ENCODE peak calls at places on chromosomes 3 and 15, in ten cellular contexts. N is PC-3, P is gastrocnemius medialis, M is left ventricle myocardium inferior, Z is endothelial cell of umbilical vein, W is heart right ventricle, L is DND-41, B is prostate gland, Q is cardiac muscle cell, K is heart left ventricle. G is an unnamed sample.
A peak's percentile ranks its signal among the peaks of the same experiment; 100 is the strongest.

GRCh38 chr3:115518100-115518852 is 105.0 kb upstream of the GAP43 start:
- DNase-seq in K (peak; percentile 93), P (no peak), B (no peak), M (peak; percentile 85), W (peak; percentile 87), N (peak; percentile 70), Q (peak; percentile 47), L (no peak), Z (peak; percentile 92), G (no peak)

GRCh38 chr3:169659858-169660614 is 3.5 kb downstream of the MECOM start:
- DNase-seq in M (no peak), L (no peak), N (no peak), B (no peak), Q (no peak), Z (peak; percentile 67), W (peak; percentile 16), P (no peak), K (no peak), G (no peak)

GRCh38 chr15:63198315-63198714 is 8.9 kb downstream of the RAB8B start:
- DNase-seq in B (no peak), Q (no peak), M (no peak), N (no peak), P (no peak), K (no peak), L (no peak), W (no peak), Z (no peak), G (no peak)

GRCh38 chr15:25863067-25863967 is at the start of gene ATP10A:
- DNase-seq in B (no peak), L (no peak), Q (peak; percentile 50), Z (no peak), P (no peak), W (peak; percentile 45), M (peak; percentile 53), N (peak; percentile 30), K (no peak), G (no peak)

GRCh38 chr3:175070946-175071345 is 211.8 kb downstream of the NAALADL2 start:
- DNase-seq in K (no peak), B (no peak), P (no peak), L (no peak), Q (no peak), W (no peak), Z (no peak), M (no peak), N (peak; percentile 50), G (no peak)

GRCh38 chr15:79261836-79262235 is 20.7 kb upstream of the ANKRD34C start:
- DNase-seq in Q (no peak), N (no peak), W (no peak), P (no peak), Z (no peak), B (no peak), M (no peak), L (no peak), K (no peak), G (no peak)

GRCh38 chr15:85518979-85519761 is 138.8 kb downstream of the AKAP13 start:
- DNase-seq in P (no peak), Z (no peak), Q (no peak), W (no peak), M (no peak), B (no peak), K (no peak), N (no peak), L (no peak), G (no peak)

GRCh38 chr3:112111785-112112402 is 21.2 kb downstream of the GCSAM start:
- DNase-seq in L (peak; percentile 56), M (no peak), Z (peak; percentile 59), N (peak; percentile 89), K (no peak), Q (peak; percentile 80), P (no peak), B (peak; percentile 66), W (peak; percentile 54), G (peak; percentile 18)

GRCh38 chr3:182258538-182259177 is 534.6 kb upstream of the ATP11B start:
- DNase-seq in B (no peak), K (no peak), N (peak; percentile 66), P (no peak), Q (peak; percentile 58), L (no peak), Z (peak; percentile 40), W (no peak), M (no peak), G (no peak)

GRCh38 chr15:73240864-73241499 is 127.8 kb downstream of the HCN4 start:
- DNase-seq in Q (peak; percentile 70), P (peak; percentile 20), W (peak; percentile 67), Z (peak; percentile 66), N (peak; percentile 81), L (peak; percentile 71), M (peak; percentile 18), B (peak; percentile 66), K (peak; percentile 55), G (peak; percentile 32)

GRCh38 chr3:32780735-32781210 is 37.0 kb upstream of the TRIM71 start:
- DNase-seq in W (peak; percentile 8), B (peak; percentile 8), K (peak; percentile 42), N (peak; percentile 75), L (no peak), P (no peak), Z (no peak), M (peak; percentile 39), Q (peak; percentile 80), G (no peak)

GRCh38 chr15:40929730-40930429 is 740 bp downstream of the DLL4 start:
- DNase-seq in K (peak; percentile 70), L (no peak), B (peak; percentile 39), W (no peak), M (peak; percentile 57), Z (peak; percentile 66), P (no peak), N (peak; percentile 51), Q (peak; percentile 77), G (no peak)

GRCh38 chr15:56056626-56057025 is 63.2 kb upstream of the NEDD4 start:
- DNase-seq in L (no peak), M (no peak), P (no peak), B (no peak), N (no peak), Q (no peak), W (no peak), Z (no peak), K (no peak), G (peak; percentile 3)

GRCh38 chr15:76799760-76800159 is 105.4 kb downstream of the SCAPER start:
- DNase-seq in B (no peak), W (no peak), N (peak; percentile 50), P (no peak), Z (no peak), Q (no peak), M (no peak), L (no peak), K (no peak), G (no peak)

GRCh38 chr3:141151439-141151838 is 80.2 kb upstream of the PXYLP1 start:
- DNase-seq in M (peak; percentile 23), K (peak; percentile 42), L (no peak), W (no peak), N (no peak), Q (no peak), Z (no peak), B (no peak), P (no peak), G (no peak)

GRCh38 chr15:71252036-71252898 is 137.0 kb downstream of the THSD4 start:
- DNase-seq in M (no peak), Q (no peak), W (no peak), P (no peak), Z (peak; percentile 58), K (peak; percentile 46), L (no peak), B (no peak), N (peak; percentile 57), G (no peak)

DNA sequence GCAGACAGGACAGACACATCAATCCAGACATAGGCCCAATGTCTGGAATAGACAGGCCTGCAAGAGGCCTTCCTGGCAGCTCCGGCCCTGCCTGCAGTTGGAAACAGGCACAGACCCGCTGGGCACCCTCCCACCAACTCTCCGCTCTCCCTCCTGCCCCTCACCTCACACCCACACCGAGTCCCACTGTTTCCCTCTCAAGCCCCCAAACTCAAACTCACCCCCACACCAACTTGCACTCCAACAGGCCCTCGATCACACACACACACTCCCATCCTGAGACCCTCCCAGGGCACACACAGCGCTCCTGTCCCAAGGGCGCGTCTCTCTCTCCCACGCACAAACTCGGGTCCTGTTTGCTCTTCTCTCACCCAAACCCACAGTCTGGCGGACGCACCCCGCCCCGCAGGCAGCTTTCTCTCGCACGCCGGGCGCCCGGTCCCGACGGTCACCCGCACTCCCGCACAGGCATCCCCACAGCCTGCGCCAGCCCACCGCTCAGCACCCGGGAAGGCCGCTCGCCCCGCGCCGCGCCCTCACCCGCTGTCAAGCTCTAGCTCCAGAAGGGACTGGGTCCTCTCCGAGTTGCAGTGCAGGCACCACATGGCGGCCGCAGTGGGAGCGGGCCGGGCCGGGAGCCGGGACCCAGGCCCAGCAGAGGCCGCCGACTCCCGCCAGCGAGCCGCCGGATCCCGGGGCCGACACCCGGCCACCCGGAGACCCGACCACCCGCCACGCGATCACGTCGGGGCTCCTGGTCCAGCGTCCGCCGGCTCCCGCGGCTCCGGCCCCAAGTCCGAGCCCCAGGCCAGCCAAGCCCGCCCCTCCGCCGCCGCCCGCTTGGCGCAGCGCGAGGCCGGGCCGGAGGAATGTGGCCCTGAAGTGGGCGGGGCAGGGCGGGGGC is 106.1 kb downstream of the IQSEC1 start:
- DNase-seq in B (no peak), P (no peak), L (peak; percentile 43), N (no peak), Z (peak; percentile 35), K (no peak), W (no peak), Q (no peak), M (no peak), G (no peak)
- H3K27ac ChIP-seq in B (peak overlapping the region; percentile 74), P (peak overlapping the region; percentile 83), L (peak overlapping the region; percentile 28), N (no peak overlapping the region), Z (peak overlapping the region; percentile 8), K (peak overlapping the region; percentile 54), W (peak overlapping the region; percentile 85), Q (peak overlapping the region; percentile 89), M (peak overlapping the region; percentile 91), G (peak overlapping the region; percentile 81)

GRCh38 chr3:152256829-152257228 is 11.9 kb upstream of the MBNL1 start:
- DNase-seq in K (no peak), B (no peak), Z (no peak), N (no peak), L (no peak), Q (no peak), M (no peak), W (no peak), P (no peak), G (no peak)
- H3K27ac ChIP-seq in K (no peak overlapping the region), B (no peak overlapping the region), Z (no peak overlapping the region), N (no peak overlapping the region), L (peak overlapping the region; percentile 71), Q (no peak overlapping the region), M (no peak overlapping the region), W (no peak overlapping the region), P (no peak overlapping the region), G (no peak overlapping the region)

DNA sequence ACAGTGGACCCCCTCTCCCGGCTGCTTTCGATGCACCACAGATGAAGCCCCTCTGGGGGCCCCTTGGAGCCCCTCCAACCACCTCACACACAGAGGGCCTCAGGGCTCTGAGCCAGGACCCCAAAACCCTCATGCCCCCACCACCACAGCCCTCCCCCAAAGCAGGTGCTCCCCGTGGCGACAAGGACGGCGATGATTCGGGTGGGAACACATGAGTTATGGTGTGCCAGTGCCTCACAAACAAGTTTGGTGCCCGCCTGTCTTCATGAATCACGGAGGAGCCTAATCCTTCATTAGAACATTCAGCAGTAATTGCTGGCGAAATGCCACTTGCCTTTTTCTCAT is 157.3 kb downstream of the TLE3 start:
- DNase-seq in K (no peak), Q (no peak), B (no peak), P (no peak), L (no peak), W (no peak), N (no peak), Z (no peak), M (no peak), G (no peak)
- H3K27ac ChIP-seq in K (no peak overlapping the region), Q (no peak overlapping the region), B (no peak overlapping the region), P (no peak overlapping the region), L (no peak overlapping the region), W (no peak overlapping the region), N (no peak overlapping the region), Z (no peak overlapping the region), M (no peak overlapping the region), G (no peak overlapping the region)

GRCh38 chr15:59300618-59301139 is 72.0 kb downstream of the MYO1E start:
- DNase-seq in P (no peak), M (no peak), K (peak; percentile 35), Q (no peak), B (no peak), N (no peak), W (no peak), Z (no peak), L (no peak), G (no peak)
- H3K27ac ChIP-seq in P (peak overlapping the region; percentile 51), M (peak overlapping the region; percentile 53), K (peak overlapping the region; percentile 24), Q (no peak overlapping the region), B (no peak overlapping the region), N (peak overlapping the region; percentile 89), W (peak overlapping the region; percentile 8), Z (peak overlapping the region; percentile 78), L (no peak overlapping the region), G (peak overlapping the region; percentile 30)

G was measured in substantia nigra.